ENCODE peak calls at places on chromosomes 3 and 15, in seven cellular contexts. G, C, U, V, Q, K and S are unnamed samples.

GRCh38 chr3:42182555-42182954 is 83.4 kb downstream of the CCK start:
- DNase-seq in G (no peak), C (no peak), U (no peak), V (no peak), Q (no peak), K (no peak), S (no peak)

GRCh38 chr15:85910796-85911195 is 116.1 kb upstream of the KLHL25 start:
- DNase-seq in G (no peak), C (no peak), U (no peak), V (no peak), Q (peak; percentile 11), K (no peak), S (no peak)

GRCh38 chr3:11290743-11291680 is 18.8 kb downstream of the ATG7 start:
- DNase-seq in G (no peak), C (no peak), U (peak; percentile 56), V (no peak), Q (no peak), K (peak; percentile 14), S (no peak)

GRCh38 chr3:46852329-46852720 is 10.9 kb downstream of the MYL3 start:
- DNase-seq in G (no peak), C (no peak), U (no peak), V (no peak), Q (no peak), K (no peak), S (no peak)

GRCh38 chr15:59492389-59493377 is 54.7 kb downstream of the FAM81A start:
- DNase-seq in G (peak; percentile 46), C (peak; percentile 44), U (peak; percentile 73), V (peak; percentile 54), Q (peak; percentile 81), K (peak; percentile 43), S (peak; percentile 12)

GRCh38 chr15:81288040-81288439 is 35.9 kb downstream of the STARD5 start:
- DNase-seq in G (no peak), C (no peak), U (no peak), V (no peak), Q (no peak), K (no peak), S (no peak)

GRCh38 chr15:90095521-90095959 is 6.7 kb downstream of the IDH2 start:
- DNase-seq in G (no peak), C (no peak), U (no peak), V (no peak), Q (no peak), K (no peak), S (no peak)

GRCh38 chr15:34133511-34133910 is 31.6 kb downstream of the PGBD4 start:
- DNase-seq in G (no peak), C (no peak), U (no peak), V (no peak), Q (peak; percentile 32), K (no peak), S (no peak)

GRCh38 chr15:100983221-100983620 is 64.1 kb downstream of the LRRK1 start:
- DNase-seq in G (no peak), C (no peak), U (no peak), V (no peak), Q (no peak), K (no peak), S (no peak)

GRCh38 chr3:102183623-102184022 is 251.2 kb upstream of the ZPLD1 start:
- DNase-seq in G (no peak), C (no peak), U (peak; percentile 17), V (no peak), Q (no peak), K (no peak), S (no peak)

GRCh38 chr3:132255041-132255745 is 62.0 kb upstream of the ACP3 start:
- DNase-seq in G (no peak), C (no peak), U (no peak), V (no peak), Q (peak; percentile 58), K (peak; percentile 44), S (no peak)

GRCh38 chr3:108218811-108219210 is 3.4 kb downstream of the IFT57 start:
- DNase-seq in G (no peak), C (no peak), U (no peak), V (no peak), Q (no peak), K (no peak), S (no peak)

GRCh38 chr15:52021128-52021671 is 2.2 kb downstream of the MAPK6 start:
- DNase-seq in G (peak; percentile 63), C (no peak), U (peak; percentile 90), V (peak; percentile 69), Q (peak; percentile 85), K (peak; percentile 40), S (peak; percentile 61)

GRCh38 chr15:83061680-83062079 is 5.4 kb downstream of the BTBD1 start:
- DNase-seq in G (no peak), C (no peak), U (no peak), V (no peak), Q (no peak), K (no peak), S (no peak)

GRCh38 chr3:105791134-105791533 is 77.7 kb downstream of the CBLB start:
- DNase-seq in G (no peak), C (no peak), U (no peak), V (peak; percentile 41), Q (no peak), K (no peak), S (no peak)

GRCh38 chr3:122405015-122405414 is 10.8 kb downstream of the WDR5B start:
- DNase-seq in G (no peak), C (no peak), U (no peak), V (no peak), Q (no peak), K (no peak), S (no peak)

GRCh38 chr3:64599651-64600050 is 88.1 kb downstream of the ADAMTS9 start:
- DNase-seq in G (no peak), C (no peak), U (no peak), V (no peak), Q (no peak), K (no peak), S (no peak)